ENCODE peak calls at places on chromosome 1, in ten cellular contexts. S, W, A, D, X, M, B, T, K and R are unnamed samples.

GRCh38 chr1:85611856-85612255 is 31.3 kb downstream of the CCN1 start:
- DNase-seq in T (no peak), S (peak; percentile 33), K (no peak), W (peak; percentile 34), A (peak; percentile 41), B (no peak), X (no peak), D (peak; percentile 25), M (no peak), R (no peak)

GRCh38 chr1:36351222-36351977 is 28.0 kb upstream of the EVA1B start:
- DNase-seq in K (peak; percentile 25), B (no peak), M (peak; percentile 84), W (peak; percentile 61), A (no peak), S (no peak), T (no peak), D (no peak), X (no peak), R (no peak)

GRCh38 chr1:72229893-72230292 is 52.4 kb downstream of the NEGR1 start:
- DNase-seq in X (no peak), D (no peak), A (no peak), B (no peak), M (no peak), S (no peak), T (no peak), K (no peak), W (no peak), R (no peak)

GRCh38 chr1:17098440-17099317 is 20.6 kb downstream of the PADI2 start:
- DNase-seq in S (peak; percentile 66), W (no peak), B (no peak), M (no peak), T (no peak), D (no peak), K (no peak), X (no peak), A (no peak), R (no peak)

GRCh38 chr1:22870201-22870871 is 102.3 kb downstream of the LACTBL1 start:
- DNase-seq in S (peak; percentile 37), X (no peak), W (no peak), T (no peak), K (no peak), B (no peak), M (no peak), A (no peak), D (peak; percentile 18), R (no peak)

GRCh38 chr1:149844096-149844495 is 55.3 kb upstream of the BOLA1 start:
- DNase-seq in M (no peak), W (peak; percentile 15), A (no peak), X (peak; percentile 30), T (no peak), B (no peak), S (peak; percentile 18), K (no peak), D (no peak), R (no peak)

GRCh38 chr1:110425196-110425595 is 17.7 kb upstream of the LAMTOR5 start:
- DNase-seq in S (no peak), B (no peak), A (no peak), K (no peak), T (no peak), W (no peak), M (no peak), D (no peak), X (no peak), R (no peak)

GRCh38 chr1:109249654-109250401 is 489 bp downstream of the CELSR2 start:
- DNase-seq in M (peak; percentile 73), T (no peak), S (no peak), K (no peak), B (no peak), X (no peak), W (no peak), A (no peak), D (peak; percentile 54), R (no peak)

GRCh38 chr1:241593186-241593585 is 47.0 kb downstream of the CHML start:
- DNase-seq in K (no peak), B (no peak), M (no peak), T (no peak), S (no peak), X (no peak), W (no peak), A (no peak), D (no peak), R (no peak)

GRCh38 chr1:1355376-1355775 is 3.0 kb downstream of the MXRA8 start:
- DNase-seq in S (no peak), X (no peak), B (no peak), T (no peak), D (peak; percentile 28), A (no peak), M (no peak), K (no peak), W (no peak), R (no peak)

GRCh38 chr1:113074237-113074636 is 1.2 kb downstream of the LRIG2 start:
- DNase-seq in K (no peak), A (no peak), T (no peak), S (no peak), D (no peak), M (no peak), W (no peak), B (no peak), X (no peak), R (no peak)

GRCh38 chr1:157234705-157235273 is 96.6 kb upstream of the ETV3 start:
- DNase-seq in T (no peak), S (no peak), B (no peak), M (no peak), A (no peak), X (no peak), D (no peak), W (no peak), K (no peak), R (no peak)

GRCh38 chr1:157230500-157230899 is 92.3 kb upstream of the ETV3 start:
- DNase-seq in W (no peak), X (no peak), S (no peak), T (no peak), M (no peak), A (no peak), D (no peak), K (no peak), B (no peak), R (no peak)

GRCh38 chr1:157231844-157232550 is 93.8 kb upstream of the ETV3 start:
- DNase-seq in M (no peak), W (no peak), B (no peak), A (no peak), T (no peak), D (no peak), K (no peak), S (no peak), X (no peak), R (no peak)

GRCh38 chr1:157235307-157235706 is 97.1 kb upstream of the ETV3 start:
- DNase-seq in A (no peak), K (no peak), X (no peak), D (no peak), S (no peak), M (no peak), W (no peak), T (no peak), B (no peak), R (no peak)

GRCh38 chr1:157233131-157233530 is 94.9 kb upstream of the ETV3 start:
- DNase-seq in T (no peak), W (no peak), K (no peak), A (no peak), X (no peak), S (no peak), D (no peak), B (no peak), M (no peak), R (no peak)
- H3K4me3 ChIP-seq in T (no peak overlapping the region), W (no peak overlapping the region), K (no peak overlapping the region), A (no peak overlapping the region), X (no peak overlapping the region), S (no peak overlapping the region), D (no peak overlapping the region), B (no peak overlapping the region), M (no peak overlapping the region), R (no peak overlapping the region)

GRCh38 chr1:239884776-239885175 is 206.9 kb upstream of the FMN2 start:
- DNase-seq in M (no peak), X (no peak), D (no peak), T (no peak), K (no peak), S (peak; percentile 27), A (no peak), W (no peak), B (no peak), R (no peak)

GRCh38 chr1:239882967-239883366 is 208.7 kb upstream of the FMN2 start:
- DNase-seq in S (no peak), D (no peak), A (no peak), M (no peak), X (no peak), W (no peak), K (no peak), B (no peak), T (no peak), R (no peak)

GRCh38 chr1:239874831-239875230 is 216.9 kb upstream of the FMN2 start:
- DNase-seq in D (no peak), A (no peak), K (no peak), M (no peak), T (no peak), S (no peak), W (no peak), X (no peak), B (no peak), R (no peak)

GRCh38 chr1:239879321-239880170 is 212.1 kb upstream of the FMN2 start:
- DNase-seq in S (no peak), A (no peak), M (no peak), K (no peak), T (no peak), X (no peak), W (no peak), B (no peak), D (no peak), R (no peak)
- H3K4me3 ChIP-seq in S (no peak overlapping the region), A (no peak overlapping the region), M (no peak overlapping the region), K (no peak overlapping the region), T (no peak overlapping the region), X (no peak overlapping the region), W (no peak overlapping the region), B (no peak overlapping the region), D (no peak overlapping the region), R (no peak overlapping the region)

DNA sequence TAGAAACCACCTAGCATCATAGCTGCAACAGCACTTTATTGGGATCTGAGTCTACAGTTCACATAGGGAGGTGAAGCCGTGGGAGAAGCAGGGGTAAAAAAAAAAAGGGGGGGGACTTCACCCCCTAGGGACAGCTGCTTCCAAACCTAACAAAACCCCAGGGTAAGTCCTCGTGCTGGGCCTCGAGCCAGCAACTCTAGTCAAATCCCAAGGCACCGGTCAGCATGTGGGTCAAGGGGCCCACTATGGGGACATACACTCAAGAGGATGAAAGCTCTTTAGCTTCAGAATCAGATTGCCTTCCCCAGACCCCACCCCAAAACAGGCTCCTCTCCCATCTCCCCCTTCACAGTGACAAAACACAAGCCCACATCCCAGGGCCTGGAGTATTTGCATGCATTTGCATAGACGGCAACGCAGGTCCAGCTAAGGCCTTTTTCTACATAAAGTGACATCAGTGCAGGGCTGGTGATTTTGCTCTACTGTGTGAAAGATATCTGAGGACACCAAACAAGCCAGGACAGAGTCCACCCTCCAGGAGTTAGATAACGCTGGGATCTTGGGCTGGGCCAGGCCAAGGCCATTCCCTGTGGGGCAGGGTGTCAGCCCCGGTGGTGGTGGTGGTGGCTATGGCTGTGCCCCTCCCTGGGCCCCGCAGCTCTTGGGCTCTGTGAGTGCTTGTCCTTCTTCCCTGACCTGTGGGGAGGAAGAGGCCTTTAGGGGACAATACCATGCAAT is 8.1 kb upstream of the PMVK start:
- DNase-seq in B (no peak), M (no peak), S (no peak), W (no peak), K (no peak), A (no peak), T (no peak), X (peak; percentile 74), D (no peak), R (no peak)
- H3K4me3 ChIP-seq in B (no peak overlapping the region), M (no peak overlapping the region), S (no peak overlapping the region), W (no peak overlapping the region), K (no peak overlapping the region), A (no peak overlapping the region), T (no peak overlapping the region), X (peak overlapping the region; percentile 3), D (no peak overlapping the region), R (no peak overlapping the region)

GRCh38 chr1:9207715-9208114 is 26.9 kb upstream of the H6PD start:
- DNase-seq in A (no peak), S (no peak), B (no peak), T (no peak), M (no peak), D (no peak), W (no peak), K (no peak), X (no peak), R (no peak)
- H3K4me3 ChIP-seq in A (no peak overlapping the region), S (no peak overlapping the region), B (no peak overlapping the region), T (no peak overlapping the region), M (no peak overlapping the region), D (no peak overlapping the region), W (no peak overlapping the region), K (no peak overlapping the region), X (no peak overlapping the region), R (no peak overlapping the region)